ENCODE peak calls at places on chromosomes 11 and 22, in six cellular contexts. A is esophagus squamous epithelium, O is bronchial epithelial cell, N is kidney, T is cardiac muscle cell, C is AG04449. I is an unnamed sample.

GRCh38 chr22:27798526-27799333 is 2.8 kb downstream of the MN1 start:
- DNase-seq in A (no peak), O (no peak), N (peak; percentile 68), T (peak; percentile 59), C (no peak), I (no peak)

GRCh38 chr11:1549355-1550330 is 22.4 kb downstream of the DUSP8 start:
- DNase-seq in A (no peak), O (no peak), N (no peak), T (no peak), C (no peak), I (no peak)

GRCh38 chr11:19577849-19578619 is 134.6 kb upstream of the NAV2 start:
- DNase-seq in A (no peak), O (no peak), N (peak; percentile 82), T (peak; percentile 85), C (no peak), I (no peak)

GRCh38 chr22:31898911-31899310 is 45.4 kb upstream of the YWHAH start:
- DNase-seq in A (no peak), O (no peak), N (no peak), T (no peak), C (no peak), I (no peak)

GRCh38 chr11:57335023-57335342 is 709 bp downstream of the SSRP1 start:
- DNase-seq in A (no peak), O (no peak), N (no peak), T (no peak), C (no peak), I (no peak)

GRCh38 chr22:26615149-26615548 is 2.7 kb downstream of the CRYBB1 start:
- DNase-seq in A (no peak), O (no peak), N (no peak), T (no peak), C (no peak), I (no peak)

GRCh38 chr11:58905716-58906547 is 33.4 kb upstream of the GLYATL1 start:
- DNase-seq in A (no peak), O (peak; percentile 78), N (no peak), T (peak; percentile 89), C (peak; percentile 41), I (peak; percentile 62)

GRCh38 chr22:18104566-18104965 is 6.0 kb upstream of the TUBA8 start:
- DNase-seq in A (no peak), O (no peak), N (no peak), T (peak; percentile 48), C (no peak), I (no peak)

GRCh38 chr11:14645247-14645912 is 1.8 kb downstream of the PDE3B start:
- DNase-seq in A (no peak), O (peak; percentile 53), N (no peak), T (peak; percentile 44), C (no peak), I (no peak)

GRCh38 chr11:32333335-32333991 is 101.9 kb downstream of the WT1 start:
- DNase-seq in A (no peak), O (peak; percentile 36), N (peak; percentile 77), T (peak; percentile 76), C (no peak), I (no peak)

DNA sequence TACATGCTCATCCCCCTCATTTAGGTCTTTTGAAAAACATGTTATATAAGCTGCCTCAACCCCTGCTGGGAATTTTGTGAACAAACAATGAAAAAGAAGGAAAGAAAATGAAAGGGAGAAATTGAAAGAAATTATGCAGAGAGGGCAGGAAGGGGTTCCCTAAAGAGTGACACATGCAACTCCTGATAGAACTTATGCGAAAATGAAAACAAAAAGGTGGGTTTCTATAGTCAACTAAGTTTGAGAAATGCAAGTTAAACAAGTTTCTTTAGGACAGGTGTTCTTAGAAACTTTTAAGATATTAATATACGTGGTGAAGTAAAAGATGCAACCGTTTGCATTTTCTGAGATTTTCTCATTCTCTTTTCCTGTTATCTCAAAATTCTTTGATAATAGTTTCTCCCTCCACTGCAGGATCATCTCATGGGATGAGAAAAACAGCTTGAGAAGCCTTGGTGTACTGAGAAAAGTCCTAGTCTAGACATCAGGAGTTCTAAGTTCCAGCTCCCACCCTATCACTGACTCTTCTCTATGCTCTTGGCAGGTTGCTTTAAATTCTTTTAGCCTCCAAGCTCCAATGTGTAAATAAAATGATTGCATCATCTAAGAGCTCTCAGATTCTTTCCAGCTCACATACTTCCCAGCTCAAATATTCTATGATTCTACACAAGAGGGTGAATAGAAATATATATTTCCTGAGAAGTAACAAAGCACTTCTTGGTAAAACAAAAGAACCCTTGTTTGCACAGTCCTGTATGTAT is 109.2 kb downstream of the FAM76B start:
- DNase-seq in A (no peak), O (peak; percentile 65), N (no peak), T (peak; percentile 86), C (peak; percentile 84), I (peak; percentile 89)
- H3K4me3 ChIP-seq in A (no peak overlapping the region), O (no peak overlapping the region), N (no peak overlapping the region), T (no peak overlapping the region), C (no peak overlapping the region), I (no peak overlapping the region)

GRCh38 chr11:12963789-12964536 is 45.2 kb upstream of the RASSF10 start:
- DNase-seq in A (no peak), O (peak; percentile 29), N (no peak), T (peak; percentile 73), C (no peak), I (no peak)
- TF ChIP-seq CTCF in A (peak; percentile 86), O (peak; percentile 58), N (peak; percentile 88), T (peak; percentile 88), C (peak; percentile 84), I (peak; percentile 83)

GRCh38 chr22:40105755-40106154 is 72.0 kb upstream of the TNRC6B start:
- DNase-seq in A (no peak), O (no peak), N (no peak), T (no peak), C (no peak), I (no peak)

GRCh38 chr22:40107244-40107643 is 70.5 kb upstream of the TNRC6B start:
- DNase-seq in A (no peak), O (no peak), N (no peak), T (no peak), C (no peak), I (no peak)

DNA sequence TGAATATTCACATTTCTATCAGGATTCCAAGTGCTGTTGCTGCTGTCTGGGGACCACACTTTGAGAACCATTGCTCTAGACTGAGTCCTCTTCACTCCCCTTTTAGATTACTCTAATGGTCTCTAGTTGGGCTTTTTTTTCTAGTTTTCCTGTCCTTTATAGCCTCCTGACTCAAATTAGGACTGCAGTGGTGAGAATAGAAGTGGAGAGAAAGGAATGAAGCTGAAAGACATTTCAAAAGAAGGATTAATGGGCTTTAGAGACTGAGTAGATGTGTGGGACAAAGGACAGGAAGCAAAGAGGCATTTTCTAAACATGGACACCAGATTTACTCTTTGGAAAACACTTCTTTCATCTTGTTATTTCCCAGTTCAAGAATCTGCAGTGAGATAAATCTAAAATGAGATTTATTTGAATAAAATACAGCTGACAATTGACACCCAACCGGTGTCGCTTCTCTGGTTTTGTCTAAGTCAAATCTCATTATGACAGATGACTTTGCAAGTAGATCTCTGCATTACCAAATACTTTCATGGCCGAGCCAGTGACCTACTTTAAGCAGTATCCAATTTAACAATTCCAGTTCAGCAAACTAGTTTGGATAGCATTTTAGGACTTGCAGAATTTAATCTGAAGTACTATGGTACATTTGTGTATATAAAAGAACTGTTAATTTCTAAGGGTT is 76.2 kb upstream of the TNRC6B start:
- DNase-seq in A (no peak), O (no peak), N (no peak), T (no peak), C (no peak), I (no peak)
- H3K4me3 ChIP-seq in A (no peak overlapping the region), O (no peak overlapping the region), N (no peak overlapping the region), T (no peak overlapping the region), C (no peak overlapping the region), I (no peak overlapping the region)

GRCh38 chr11:90911192-90911591 is 688.3 kb upstream of the CHORDC1 start:
- DNase-seq in A (no peak), O (no peak), N (no peak), T (no peak), C (no peak), I (no peak)

GRCh38 chr11:90912631-90913030 is 689.8 kb upstream of the CHORDC1 start:
- DNase-seq in A (no peak), O (no peak), N (no peak), T (no peak), C (no peak), I (no peak)

GRCh38 chr11:90913131-90913668 is 690.4 kb upstream of the CHORDC1 start:
- DNase-seq in A (no peak), O (no peak), N (no peak), T (no peak), C (no peak), I (no peak)

DNA sequence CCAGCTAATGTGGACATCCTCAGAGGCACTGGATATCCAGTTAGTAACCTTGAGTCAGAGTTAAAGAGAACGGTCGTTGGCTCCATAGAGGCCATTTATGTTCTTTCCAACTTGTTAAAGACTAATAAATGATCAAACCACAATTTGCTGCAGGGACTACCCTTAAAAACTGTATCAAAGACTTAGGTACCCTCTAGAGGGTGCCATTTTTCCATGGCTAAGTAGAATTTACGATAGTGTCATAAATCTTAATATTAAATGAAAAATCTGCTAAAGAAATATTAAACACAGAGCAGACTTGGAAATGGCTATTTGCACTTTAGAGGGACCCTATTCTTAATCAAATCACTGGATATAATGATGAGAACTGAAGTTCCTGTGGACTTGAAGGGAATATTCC is 685.2 kb upstream of the CHORDC1 start:
- DNase-seq in A (no peak), O (peak; percentile 11), N (no peak), T (no peak), C (no peak), I (no peak)
- TF ChIP-seq CTCF in A (no peak), O (no peak), N (no peak), T (no peak), C (no peak), I (peak; percentile 33)

DNA sequence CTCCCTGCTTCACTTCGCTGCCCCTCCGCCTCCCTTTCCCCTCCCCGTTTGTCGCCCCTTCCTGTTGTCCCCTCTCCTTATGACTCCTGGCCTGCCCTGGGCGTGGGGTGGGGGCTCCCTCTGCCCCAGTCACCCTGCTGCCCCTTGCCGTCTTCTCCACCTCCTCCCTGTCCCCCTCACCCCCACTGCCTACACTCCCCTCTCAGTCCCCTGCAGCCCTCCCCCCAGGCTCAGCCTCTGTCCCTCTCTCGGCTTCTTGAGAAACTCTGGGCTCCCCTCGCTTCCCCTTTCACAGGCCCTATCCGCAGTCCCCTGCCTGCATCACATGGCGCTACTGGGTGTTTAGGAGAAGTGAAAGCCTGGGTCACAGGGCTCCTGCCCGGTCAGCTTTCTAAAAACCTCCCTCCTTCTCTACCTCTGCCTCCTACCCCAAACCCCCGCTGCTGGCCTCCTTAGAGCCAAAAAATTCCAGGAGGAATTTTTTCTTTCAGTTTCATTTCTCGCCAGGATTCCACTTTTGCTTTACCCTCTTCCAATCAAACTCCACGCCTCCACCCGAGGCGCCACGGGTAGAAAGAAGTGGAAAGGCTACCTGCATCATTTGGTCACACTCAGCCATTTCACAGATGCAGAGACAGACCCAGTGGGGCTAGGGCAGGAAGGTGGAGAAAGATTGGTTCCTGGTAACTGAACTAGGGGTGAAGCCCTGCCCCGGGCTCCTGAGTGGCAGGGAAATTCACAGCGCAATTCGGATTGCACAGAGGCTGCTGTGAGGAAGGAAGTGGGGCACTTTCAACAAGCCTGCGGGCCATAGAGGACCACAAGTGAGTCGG is at the start of gene SLC15A3:
- DNase-seq in A (peak; percentile 65), O (no peak), N (peak; percentile 87), T (peak; percentile 49), C (no peak), I (no peak)
- H3K4me3 ChIP-seq in A (peak within 1 kb of the TSS; percentile 69), O (peak within 1 kb of the TSS; percentile 17), N (peak within 1 kb of the TSS; percentile 62), T (no peak within 1 kb of the TSS), C (peak within 1 kb of the TSS; percentile 48), I (peak within 1 kb of the TSS; percentile 20)